ENCODE peak calls at places on chromosomes 2 and 18, in nine cellular contexts. One of them, this sample, is unnamed.

GRCh38 chr18:37963837-37964236 is 398.2 kb upstream of the CELF4 start:
- DNase-seq in psoas muscle: no peak
- DNase-seq in aorta: no peak
- DNase-seq in K562: no peak
- DNase-seq in neural progenitor cell: no peak
- DNase-seq in HepG2: no peak
- DNase-seq in colonic mucosa: no peak
- DNase-seq in CD4-positive, alpha-beta memory T cell: no peak
- DNase-seq in GM23338: no peak
- DNase-seq in this sample: no peak

GRCh38 chr2:226508683-226509082 is 290.9 kb downstream of the IRS1 start:
- DNase-seq in psoas muscle: no peak
- DNase-seq in aorta: no peak
- DNase-seq in K562: no peak
- DNase-seq in neural progenitor cell: no peak
- DNase-seq in HepG2: no peak
- DNase-seq in colonic mucosa: no peak
- DNase-seq in CD4-positive, alpha-beta memory T cell: no peak
- DNase-seq in GM23338: no peak
- DNase-seq in this sample: no peak

GRCh38 chr18:64645753-64646152 is 496.9 kb upstream of the LINC00305 start:
- DNase-seq in psoas muscle: no peak
- DNase-seq in aorta: no peak
- DNase-seq in K562: no peak
- DNase-seq in neural progenitor cell: no peak
- DNase-seq in HepG2: no peak
- DNase-seq in colonic mucosa: no peak
- DNase-seq in CD4-positive, alpha-beta memory T cell: no peak
- DNase-seq in GM23338: no peak
- DNase-seq in this sample: no peak

GRCh38 chr2:215320102-215320501 is 8.2 kb downstream of the ATIC start:
- DNase-seq in psoas muscle: no peak
- DNase-seq in aorta: no peak
- DNase-seq in K562: no peak
- DNase-seq in neural progenitor cell: no peak
- DNase-seq in HepG2: no peak
- DNase-seq in colonic mucosa: no peak
- DNase-seq in CD4-positive, alpha-beta memory T cell: no peak
- DNase-seq in GM23338: no peak
- DNase-seq in this sample: no peak

GRCh38 chr18:48031011-48031480 is 100.6 kb upstream of the SMAD2 start:
- DNase-seq in psoas muscle: no peak
- DNase-seq in aorta: no peak
- DNase-seq in K562: peak; percentile 28
- DNase-seq in neural progenitor cell: peak; percentile 82
- DNase-seq in HepG2: peak; percentile 48
- DNase-seq in colonic mucosa: peak; percentile 73
- DNase-seq in CD4-positive, alpha-beta memory T cell: no peak
- DNase-seq in GM23338: peak; percentile 84
- DNase-seq in this sample: no peak

GRCh38 chr18:44098551-44099098 is 582.1 kb upstream of the SETBP1 start:
- DNase-seq in psoas muscle: no peak
- DNase-seq in aorta: no peak
- DNase-seq in K562: no peak
- DNase-seq in neural progenitor cell: peak; percentile 39
- DNase-seq in HepG2: no peak
- DNase-seq in colonic mucosa: no peak
- DNase-seq in CD4-positive, alpha-beta memory T cell: no peak
- DNase-seq in GM23338: peak; percentile 59
- DNase-seq in this sample: no peak

GRCh38 chr2:66434679-66435548 is at the start of gene MEIS1:
- DNase-seq in psoas muscle: peak; percentile 94
- DNase-seq in aorta: peak; percentile 93
- DNase-seq in K562: peak; percentile 87
- DNase-seq in neural progenitor cell: peak; percentile 90
- DNase-seq in HepG2: peak; percentile 91
- DNase-seq in colonic mucosa: peak; percentile 87
- DNase-seq in CD4-positive, alpha-beta memory T cell: no peak
- DNase-seq in GM23338: peak; percentile 89
- DNase-seq in this sample: no peak

GRCh38 chr2:45024600-45025291 is 15.5 kb upstream of the SIX2 start:
- DNase-seq in psoas muscle: peak; percentile 71
- DNase-seq in aorta: peak; percentile 90
- DNase-seq in K562: peak; percentile 26
- DNase-seq in neural progenitor cell: no peak
- DNase-seq in HepG2: no peak
- DNase-seq in colonic mucosa: peak; percentile 32
- DNase-seq in CD4-positive, alpha-beta memory T cell: no peak
- DNase-seq in GM23338: peak; percentile 41
- DNase-seq in this sample: no peak

GRCh38 chr2:18362696-18363095 is 197.8 kb downstream of the RDH14 start:
- DNase-seq in psoas muscle: no peak
- DNase-seq in aorta: no peak
- DNase-seq in K562: no peak
- DNase-seq in neural progenitor cell: no peak
- DNase-seq in HepG2: no peak
- DNase-seq in colonic mucosa: no peak
- DNase-seq in CD4-positive, alpha-beta memory T cell: no peak
- DNase-seq in GM23338: no peak
- DNase-seq in this sample: no peak

GRCh38 chr2:189517847-189518535 is 62.6 kb downstream of the SLC40A1 start:
- DNase-seq in psoas muscle: no peak
- DNase-seq in aorta: no peak
- DNase-seq in K562: no peak
- DNase-seq in neural progenitor cell: no peak
- DNase-seq in HepG2: no peak
- DNase-seq in colonic mucosa: no peak
- DNase-seq in CD4-positive, alpha-beta memory T cell: no peak
- DNase-seq in GM23338: no peak
- DNase-seq in this sample: no peak

GRCh38 chr2:42569116-42569711 is 782 bp downstream of the MTA3 start:
- DNase-seq in psoas muscle: peak; percentile 55
- DNase-seq in aorta: peak; percentile 51
- DNase-seq in K562: peak; percentile 57
- DNase-seq in neural progenitor cell: peak; percentile 55
- DNase-seq in HepG2: peak; percentile 38
- DNase-seq in colonic mucosa: peak; percentile 45
- DNase-seq in CD4-positive, alpha-beta memory T cell: no peak
- DNase-seq in GM23338: peak; percentile 17
- DNase-seq in this sample: no peak

GRCh38 chr2:42569883-42570282 is 1.5 kb downstream of the MTA3 start:
- DNase-seq in psoas muscle: no peak
- DNase-seq in aorta: no peak
- DNase-seq in K562: no peak
- DNase-seq in neural progenitor cell: no peak
- DNase-seq in HepG2: no peak
- DNase-seq in colonic mucosa: no peak
- DNase-seq in CD4-positive, alpha-beta memory T cell: no peak
- DNase-seq in GM23338: no peak
- DNase-seq in this sample: no peak

GRCh38 chr2:42575458-42576064 is 7.1 kb downstream of the MTA3 start:
- DNase-seq in psoas muscle: no peak
- DNase-seq in aorta: no peak
- DNase-seq in K562: no peak
- DNase-seq in neural progenitor cell: no peak
- DNase-seq in HepG2: no peak
- DNase-seq in colonic mucosa: no peak
- DNase-seq in CD4-positive, alpha-beta memory T cell: no peak
- DNase-seq in GM23338: no peak
- DNase-seq in this sample: no peak

GRCh38 chr2:42573256-42573655 is 4.8 kb downstream of the MTA3 start:
- DNase-seq in psoas muscle: no peak
- DNase-seq in aorta: no peak
- DNase-seq in K562: no peak
- DNase-seq in neural progenitor cell: no peak
- DNase-seq in HepG2: peak; percentile 51
- DNase-seq in colonic mucosa: no peak
- DNase-seq in CD4-positive, alpha-beta memory T cell: no peak
- DNase-seq in GM23338: no peak
- DNase-seq in this sample: no peak

GRCh38 chr2:42572297-42573081 is 4.1 kb downstream of the MTA3 start:
- DNase-seq in psoas muscle: no peak
- DNase-seq in aorta: no peak
- DNase-seq in K562: no peak
- DNase-seq in neural progenitor cell: no peak
- DNase-seq in HepG2: no peak
- DNase-seq in colonic mucosa: no peak
- DNase-seq in CD4-positive, alpha-beta memory T cell: no peak
- DNase-seq in GM23338: no peak
- DNase-seq in this sample: no peak
- H3K4me1 ChIP-seq in psoas muscle: peaks cover 18% of the 10 kb centered on the region
- H3K4me1 ChIP-seq in aorta: no peaks in the 10 kb centered on the region
- H3K4me1 ChIP-seq in K562: peaks cover 7% of the 10 kb centered on the region
- H3K4me1 ChIP-seq in neural progenitor cell: peaks cover 14% of the 10 kb centered on the region
- H3K4me1 ChIP-seq in HepG2: peaks cover 37% of the 10 kb centered on the region
- H3K4me1 ChIP-seq in colonic mucosa: peaks cover 5% of the 10 kb centered on the region
- H3K4me1 ChIP-seq in CD4-positive, alpha-beta memory T cell: peaks cover 18% of the 10 kb centered on the region
- H3K4me1 ChIP-seq in GM23338: peaks cover 14% of the 10 kb centered on the region
- H3K4me1 ChIP-seq in this sample: peaks cover 22% of the 10 kb centered on the region

GRCh38 chr2:197241590-197241989 is 69.0 kb downstream of the ANKRD44 start:
- DNase-seq in psoas muscle: no peak
- DNase-seq in aorta: no peak
- DNase-seq in K562: no peak
- DNase-seq in neural progenitor cell: no peak
- DNase-seq in HepG2: no peak
- DNase-seq in colonic mucosa: no peak
- DNase-seq in CD4-positive, alpha-beta memory T cell: no peak
- DNase-seq in GM23338: no peak
- DNase-seq in this sample: no peak

GRCh38 chr2:197244349-197244748 is 66.2 kb downstream of the ANKRD44 start:
- DNase-seq in psoas muscle: no peak
- DNase-seq in aorta: no peak
- DNase-seq in K562: no peak
- DNase-seq in neural progenitor cell: no peak
- DNase-seq in HepG2: no peak
- DNase-seq in colonic mucosa: no peak
- DNase-seq in CD4-positive, alpha-beta memory T cell: no peak
- DNase-seq in GM23338: no peak
- DNase-seq in this sample: no peak

GRCh38 chr2:197240713-197241050 is 69.9 kb downstream of the ANKRD44 start:
- DNase-seq in psoas muscle: no peak
- DNase-seq in aorta: no peak
- DNase-seq in K562: no peak
- DNase-seq in neural progenitor cell: no peak
- DNase-seq in HepG2: no peak
- DNase-seq in colonic mucosa: no peak
- DNase-seq in CD4-positive, alpha-beta memory T cell: no peak
- DNase-seq in GM23338: no peak
- DNase-seq in this sample: peak; percentile 45

GRCh38 chr2:197241153-197241552 is 69.4 kb downstream of the ANKRD44 start:
- DNase-seq in psoas muscle: no peak
- DNase-seq in aorta: no peak
- DNase-seq in K562: no peak
- DNase-seq in neural progenitor cell: no peak
- DNase-seq in HepG2: no peak
- DNase-seq in colonic mucosa: no peak
- DNase-seq in CD4-positive, alpha-beta memory T cell: no peak
- DNase-seq in GM23338: no peak
- DNase-seq in this sample: no peak

DNA sequence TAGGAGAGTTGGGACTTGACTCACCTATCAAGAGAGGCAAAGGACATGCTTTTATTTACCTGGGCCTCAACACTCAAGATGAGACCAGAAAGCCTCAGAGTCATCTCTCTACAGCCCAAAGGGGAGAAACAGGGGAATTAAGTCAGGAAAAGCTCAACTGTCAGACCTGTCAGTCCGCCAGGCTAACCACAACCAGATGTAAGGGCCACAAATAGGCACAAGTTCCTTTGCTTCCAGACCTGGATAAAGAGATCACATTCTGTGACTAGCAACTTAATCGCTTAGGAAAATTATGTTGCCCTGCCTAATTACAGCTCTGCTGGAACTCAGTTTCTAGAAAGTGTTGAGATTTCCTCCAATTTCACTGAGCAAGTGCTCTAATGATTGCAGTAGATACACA is 67.9 kb downstream of the ANKRD44 start:
- DNase-seq in psoas muscle: no peak
- DNase-seq in aorta: no peak
- DNase-seq in K562: no peak
- DNase-seq in neural progenitor cell: no peak
- DNase-seq in HepG2: no peak
- DNase-seq in colonic mucosa: no peak
- DNase-seq in CD4-positive, alpha-beta memory T cell: no peak
- DNase-seq in GM23338: no peak
- DNase-seq in this sample: no peak
- H3K4me1 ChIP-seq in psoas muscle: no peaks in the 10 kb centered on the region
- H3K4me1 ChIP-seq in aorta: peaks cover 4% of the 10 kb centered on the region
- H3K4me1 ChIP-seq in K562: no peaks in the 10 kb centered on the region
- H3K4me1 ChIP-seq in neural progenitor cell: no peaks in the 10 kb centered on the region
- H3K4me1 ChIP-seq in HepG2: no peaks in the 10 kb centered on the region
- H3K4me1 ChIP-seq in colonic mucosa: no peaks in the 10 kb centered on the region
- H3K4me1 ChIP-seq in CD4-positive, alpha-beta memory T cell: peaks cover 99% of the 10 kb centered on the region
- H3K4me1 ChIP-seq in GM23338: no peaks in the 10 kb centered on the region
- H3K4me1 ChIP-seq in this sample: peaks cover 92% of the 10 kb centered on the region

DNA sequence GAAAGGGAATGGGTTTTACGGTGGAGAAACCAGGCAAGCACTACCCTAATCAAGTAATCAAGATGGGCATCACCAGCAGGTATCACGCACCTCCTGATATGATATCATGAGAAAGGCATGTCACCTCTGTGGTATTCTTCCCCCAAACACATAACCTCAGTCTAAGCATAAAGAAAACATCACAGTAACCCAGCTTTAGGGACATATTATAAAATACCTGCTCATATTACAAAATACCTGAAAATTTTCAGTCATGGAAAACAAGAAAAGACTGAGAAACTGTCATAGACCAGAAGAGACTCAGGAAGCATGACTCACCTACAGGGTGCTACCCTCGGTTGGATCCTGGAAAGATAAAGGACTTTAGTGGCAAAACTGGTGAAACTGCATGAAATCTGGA is 30.5 kb downstream of the GCKR start:
- DNase-seq in psoas muscle: no peak
- DNase-seq in aorta: no peak
- DNase-seq in K562: peak; percentile 37
- DNase-seq in neural progenitor cell: no peak
- DNase-seq in HepG2: no peak
- DNase-seq in colonic mucosa: no peak
- DNase-seq in CD4-positive, alpha-beta memory T cell: no peak
- DNase-seq in GM23338: no peak
- DNase-seq in this sample: no peak
- H3K4me1 ChIP-seq in psoas muscle: no peaks in the 10 kb centered on the region
- H3K4me1 ChIP-seq in aorta: no peaks in the 10 kb centered on the region
- H3K4me1 ChIP-seq in K562: peaks cover 6% of the 10 kb centered on the region
- H3K4me1 ChIP-seq in neural progenitor cell: no peaks in the 10 kb centered on the region
- H3K4me1 ChIP-seq in HepG2: no peaks in the 10 kb centered on the region
- H3K4me1 ChIP-seq in colonic mucosa: no peaks in the 10 kb centered on the region
- H3K4me1 ChIP-seq in CD4-positive, alpha-beta memory T cell: no peaks in the 10 kb centered on the region
- H3K4me1 ChIP-seq in GM23338: no peaks in the 10 kb centered on the region
- H3K4me1 ChIP-seq in this sample: no peaks in the 10 kb centered on the region

DNA sequence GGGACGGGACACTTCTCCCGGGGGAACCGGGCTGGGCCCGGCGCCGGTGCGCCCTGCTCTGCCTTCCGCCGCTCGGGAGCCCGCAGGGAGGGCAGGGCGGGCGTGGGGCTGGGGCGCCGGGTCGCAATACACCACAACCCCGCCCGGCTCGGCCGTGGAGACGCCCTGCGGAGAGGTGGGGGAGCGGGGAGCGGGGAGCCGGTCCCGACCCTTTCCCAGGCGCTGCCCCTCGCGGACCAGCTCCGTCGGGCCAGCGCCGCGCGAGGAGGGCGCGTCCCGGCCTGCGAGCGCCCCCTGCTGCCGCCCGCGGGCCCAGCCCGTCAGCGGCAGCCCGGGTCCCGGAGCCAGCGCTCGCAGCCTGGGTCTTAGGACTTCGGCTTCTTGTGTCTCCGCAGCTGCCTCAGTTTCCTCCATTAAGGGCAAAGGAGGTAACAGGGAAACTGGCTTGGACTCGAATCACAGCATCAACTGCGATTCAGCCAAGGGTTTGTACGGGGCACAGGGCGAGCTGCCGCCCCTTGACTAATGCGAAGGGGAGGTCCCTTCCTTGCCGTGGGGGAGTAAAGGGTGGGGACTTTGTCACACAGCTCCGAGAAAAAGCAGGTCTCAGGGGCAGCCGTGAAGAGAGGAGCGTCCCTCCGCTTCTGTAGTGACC is 635 bp upstream of the ADRA2B start:
- DNase-seq in psoas muscle: peak; percentile 67
- DNase-seq in aorta: peak; percentile 64
- DNase-seq in K562: peak; percentile 91
- DNase-seq in neural progenitor cell: peak; percentile 88
- DNase-seq in HepG2: no peak
- DNase-seq in colonic mucosa: peak; percentile 57
- DNase-seq in CD4-positive, alpha-beta memory T cell: peak; percentile 59
- DNase-seq in GM23338: peak; percentile 78
- DNase-seq in this sample: peak; percentile 56
- H3K4me1 ChIP-seq in psoas muscle: peaks cover 6% of the 10 kb centered on the region
- H3K4me1 ChIP-seq in aorta: no peaks in the 10 kb centered on the region
- H3K4me1 ChIP-seq in K562: peaks cover 3% of the 10 kb centered on the region
- H3K4me1 ChIP-seq in neural progenitor cell: peaks cover 7% of the 10 kb centered on the region
- H3K4me1 ChIP-seq in HepG2: peaks cover 5% of the 10 kb centered on the region
- H3K4me1 ChIP-seq in colonic mucosa: peaks cover 4% of the 10 kb centered on the region
- H3K4me1 ChIP-seq in CD4-positive, alpha-beta memory T cell: peaks cover 6% of the 10 kb centered on the region
- H3K4me1 ChIP-seq in GM23338: peaks cover 6% of the 10 kb centered on the region
- H3K4me1 ChIP-seq in this sample: peaks cover 7% of the 10 kb centered on the region